ENCODE peak calls at places on chromosomes 16 and 17, in six cellular contexts. U, C, Z, K, J and Y are unnamed samples.

GRCh38 chr17:8964801-8965393 is 610 bp downstream of the PIK3R5 start:
- DNase-seq in U (no peak), C (peak), Z (no peak), K (no peak), J (peak), Y (no peak)

GRCh38 chr17:47978324-47978723 is 7.4 kb downstream of the CDK5RAP3 start:
- DNase-seq in U (no peak), C (peak), Z (no peak), K (peak), J (no peak), Y (peak)

GRCh38 chr17:43917348-43918025 is 10.2 kb upstream of the MPP2 start:
- DNase-seq in U (no peak), C (peak), Z (no peak), K (no peak), J (peak), Y (no peak)

GRCh38 chr16:249431-249830 is 14.8 kb downstream of the FAM234A start:
- DNase-seq in U (no peak), C (no peak), Z (no peak), K (no peak), J (no peak), Y (no peak)

GRCh38 chr17:73901661-73902415 is 257.6 kb upstream of the SDK2 start:
- DNase-seq in U (no peak), C (peak), Z (no peak), K (peak), J (no peak), Y (no peak)

GRCh38 chr16:79721186-79721745 is 120.7 kb upstream of the MAF start:
- DNase-seq in U (no peak), C (no peak), Z (no peak), K (no peak), J (no peak), Y (no peak)

GRCh38 chr17:57135748-57136342 is 50.8 kb downstream of the AKAP1 start:
- DNase-seq in U (no peak), C (peak), Z (no peak), K (no peak), J (no peak), Y (no peak)

GRCh38 chr17:50048988-50049387 is 6.9 kb upstream of the ITGA3 start:
- DNase-seq in U (peak), C (no peak), Z (no peak), K (no peak), J (no peak), Y (no peak)

GRCh38 chr16:57091200-57091989 is 988 bp upstream of the CPNE2 start:
- DNase-seq in U (no peak), C (peak), Z (peak), K (no peak), J (no peak), Y (no peak)

GRCh38 chr17:42133461-42134041 is 10.9 kb downstream of the HSPB9 start:
- DNase-seq in U (no peak), C (peak), Z (no peak), K (peak), J (no peak), Y (no peak)

GRCh38 chr16:81542609-81543570 is 98.3 kb downstream of the CMIP start:
- DNase-seq in U (no peak), C (no peak), Z (no peak), K (no peak), J (no peak), Y (no peak)

GRCh38 chr17:15039366-15039765 is 225.8 kb downstream of the PMP22 start:
- DNase-seq in U (no peak), C (no peak), Z (no peak), K (no peak), J (no peak), Y (no peak)

GRCh38 chr16:4679854-4680636 is 13.3 kb upstream of the NUDT16L1 start:
- DNase-seq in U (peak), C (peak), Z (peak), K (no peak), J (no peak), Y (no peak)

GRCh38 chr17:83057793-83058477 is 21.5 kb upstream of the METRNL start:
- DNase-seq in U (no peak), C (no peak), Z (peak), K (no peak), J (no peak), Y (no peak)

GRCh38 chr16:25264599-25264998 is 7.0 kb upstream of the ZKSCAN2 start:
- DNase-seq in U (no peak), C (no peak), Z (no peak), K (no peak), J (no peak), Y (peak)

GRCh38 chr17:66021757-66022156 is 170.2 kb downstream of the CEP112 start:
- DNase-seq in U (no peak), C (no peak), Z (no peak), K (peak), J (no peak), Y (no peak)

GRCh38 chr17:76053230-76054111 is 18.8 kb downstream of the SRP68 start:
- DNase-seq in U (no peak), C (no peak), Z (no peak), K (no peak), J (no peak), Y (no peak)

GRCh38 chr17:15490634-15491261 is 23.3 kb upstream of the CDRT4 start:
- DNase-seq in U (peak), C (peak), Z (peak), K (no peak), J (no peak), Y (no peak)

GRCh38 chr17:79392598-79392997 is 218.3 kb downstream of the RBFOX3 start:
- DNase-seq in U (no peak), C (no peak), Z (no peak), K (no peak), J (no peak), Y (no peak)

GRCh38 chr17:17751996-17752821 is 71.0 kb downstream of the RAI1 start:
- DNase-seq in U (peak), C (peak), Z (peak), K (peak), J (peak), Y (peak)

GRCh38 chr16:2016407-2016922 is 3.1 kb upstream of the NPW start:
- DNase-seq in U (no peak), C (no peak), Z (no peak), K (peak), J (no peak), Y (no peak)

GRCh38 chr16:51159864-51160263 is 8.8 kb upstream of the SALL1 start:
- DNase-seq in U (no peak), C (no peak), Z (no peak), K (no peak), J (no peak), Y (no peak)

GRCh38 chr17:1714980-1715802 is 5.0 kb upstream of the TLCD2 start:
- DNase-seq in U (peak), C (peak), Z (peak), K (no peak), J (no peak), Y (peak)

GRCh38 chr17:79740413-79740812 is 9.7 kb downstream of the ENPP7 start:
- DNase-seq in U (no peak), C (peak), Z (no peak), K (no peak), J (no peak), Y (no peak)

GRCh38 chr16:4666537-4667202 is 26.7 kb upstream of the NUDT16L1 start:
- DNase-seq in U (no peak), C (peak), Z (no peak), K (no peak), J (no peak), Y (no peak)

GRCh38 chr17:8673621-8674020 is 43.1 kb upstream of the MYH10 start:
- DNase-seq in U (no peak), C (peak), Z (no peak), K (peak), J (no peak), Y (no peak)

GRCh38 chr16:11208916-11209665 is 46.9 kb downstream of the SOCS1 start:
- DNase-seq in U (no peak), C (peak), Z (no peak), K (no peak), J (no peak), Y (no peak)

GRCh38 chr17:59001158-59001814 is 105.4 kb downstream of the TRIM37 start:
- DNase-seq in U (no peak), C (peak), Z (no peak), K (peak), J (peak), Y (no peak)

GRCh38 chr17:51298508-51299371 is 38.4 kb downstream of the UTP18 start:
- DNase-seq in U (no peak), C (peak), Z (no peak), K (peak), J (no peak), Y (no peak)

GRCh38 chr16:54812229-54812628 is 118.4 kb upstream of the IRX5 start:
- DNase-seq in U (no peak), C (no peak), Z (no peak), K (no peak), J (no peak), Y (no peak)
- TF ChIP-seq CTCF in U (no peak), C (peak), Z (no peak), K (peak), J (no peak), Y (no peak)

DNA sequence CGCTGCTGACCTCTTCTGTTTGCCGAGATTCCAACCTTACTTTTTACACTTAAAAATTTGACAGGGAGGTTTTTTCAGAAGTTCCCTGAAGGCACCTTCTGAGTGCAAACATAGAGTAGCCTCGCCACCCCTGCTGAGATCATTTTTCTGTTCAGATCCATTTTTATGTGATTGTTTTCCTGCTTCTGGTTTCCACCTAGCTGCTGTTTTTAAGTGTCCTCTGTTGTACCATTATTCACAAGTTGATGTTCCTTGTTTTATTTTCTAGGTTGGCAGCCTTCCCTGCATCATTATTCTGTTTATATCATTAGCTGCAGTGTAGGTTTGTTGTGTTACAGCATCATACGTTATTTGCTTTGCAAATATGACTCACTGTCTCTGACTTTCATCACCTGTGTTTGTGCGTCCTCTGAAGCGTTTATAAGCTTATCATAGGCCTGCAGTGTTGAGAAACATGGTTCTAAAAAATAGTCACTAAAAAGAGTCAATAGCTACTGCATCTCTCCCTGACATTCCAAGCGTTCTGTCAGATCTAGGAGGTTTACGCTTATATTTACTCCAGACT is 116.9 kb upstream of the CLEC3A start:
- DNase-seq in U (no peak), C (no peak), Z (no peak), K (no peak), J (no peak), Y (no peak)
- TF ChIP-seq CTCF in U (no peak), C (no peak), Z (no peak), K (no peak), J (no peak), Y (no peak)

DNA sequence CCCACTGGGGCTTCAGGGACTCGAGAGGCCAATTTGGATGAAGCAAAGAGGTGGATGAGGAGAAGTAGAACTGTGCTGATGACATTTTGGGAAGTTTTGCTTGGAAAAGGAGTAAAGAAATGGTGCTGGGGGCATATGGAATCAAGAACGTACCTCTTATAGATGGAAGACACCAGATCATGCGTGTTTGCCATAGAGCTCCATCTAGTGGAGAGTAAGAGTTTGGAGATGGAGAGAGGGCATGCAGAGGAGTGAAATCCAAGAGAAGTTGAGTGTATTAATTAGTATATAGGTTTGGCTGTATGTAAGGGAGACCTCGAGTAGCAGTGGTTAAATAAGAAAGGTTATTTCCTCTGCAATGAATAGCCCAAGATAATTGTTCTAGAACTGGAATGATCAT is 56.0 kb downstream of the SHISA6 start:
- DNase-seq in U (no peak), C (no peak), Z (no peak), K (peak), J (no peak), Y (no peak)
- TF ChIP-seq CTCF in U (no peak), C (peak), Z (peak), K (peak), J (no peak), Y (no peak)

GRCh38 chr16:87690911-87691685 is 74.7 kb downstream of the KLHDC4 start:
- DNase-seq in U (no peak), C (no peak), Z (no peak), K (no peak), J (no peak), Y (no peak)
- TF ChIP-seq CTCF in U (no peak), C (no peak), Z (no peak), K (peak), J (no peak), Y (no peak)

GRCh38 chr16:16143038-16143763 is 80.1 kb downstream of the ABCC6 start:
- DNase-seq in U (no peak), C (peak), Z (no peak), K (peak), J (no peak), Y (no peak)
- TF ChIP-seq CTCF in U (no peak), C (peak), Z (no peak), K (peak), J (peak), Y (no peak)

GRCh38 chr16:19092653-19093410 is 20.9 kb upstream of the ITPRIPL2 start:
- DNase-seq in U (no peak), C (no peak), Z (no peak), K (no peak), J (no peak), Y (no peak)

GRCh38 chr16:19093631-19094541 is 19.9 kb upstream of the ITPRIPL2 start:
- DNase-seq in U (no peak), C (no peak), Z (no peak), K (no peak), J (no peak), Y (no peak)

GRCh38 chr16:19095699-19096098 is 18.1 kb upstream of the ITPRIPL2 start:
- DNase-seq in U (no peak), C (no peak), Z (no peak), K (no peak), J (peak), Y (no peak)

GRCh38 chr16:19098173-19098572 is 15.6 kb upstream of the ITPRIPL2 start:
- DNase-seq in U (no peak), C (no peak), Z (no peak), K (no peak), J (no peak), Y (no peak)

DNA sequence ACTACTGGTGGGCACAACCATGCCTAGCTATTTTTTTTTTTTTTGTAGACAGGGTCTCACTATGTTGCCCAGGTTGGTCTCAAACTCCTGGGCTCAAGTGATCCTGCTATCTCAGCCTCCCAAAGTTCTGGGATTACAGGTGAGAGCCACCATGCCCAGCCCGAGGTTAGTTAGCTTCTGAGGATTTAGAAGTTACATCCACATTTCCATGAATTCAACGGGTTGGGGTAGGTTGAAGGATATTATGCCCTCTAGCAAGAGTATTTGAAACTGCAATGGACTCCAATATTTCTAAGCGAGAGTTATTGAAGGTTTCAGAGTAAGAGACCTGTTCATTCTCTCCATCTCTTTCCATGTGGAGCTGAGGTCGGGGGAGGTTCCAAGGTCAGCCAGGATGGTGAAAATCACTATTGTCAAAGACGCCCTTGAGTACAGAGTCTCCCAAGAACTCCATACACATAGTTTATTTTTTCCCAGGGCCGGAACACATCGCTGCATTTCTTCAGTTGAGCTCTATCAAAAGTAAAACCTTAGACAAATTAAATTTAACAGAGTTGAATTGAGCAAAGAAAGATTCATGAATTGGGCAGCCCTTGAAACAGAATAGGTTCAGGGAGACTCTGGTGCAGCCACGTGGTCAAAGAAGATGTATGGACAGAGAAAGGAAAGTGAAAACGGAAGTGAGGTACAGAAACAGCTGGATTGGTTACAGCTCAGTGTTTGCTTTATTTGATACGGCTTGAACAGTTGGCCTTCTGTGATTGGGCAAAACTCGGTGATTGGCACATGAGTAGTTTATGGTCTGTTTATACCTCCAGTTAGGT is 19.0 kb upstream of the ITPRIPL2 start:
- DNase-seq in U (no peak), C (peak), Z (no peak), K (peak), J (no peak), Y (no peak)
- TF ChIP-seq CTCF in U (no peak), C (no peak), Z (no peak), K (peak), J (no peak), Y (no peak)